ENCODE peak calls at places on chromosomes 13 and 19, in four cellular contexts. H is tibial nerve, W is transverse colon, I is prostate gland. Q is an unnamed sample.

GRCh38 chr13:74132768-74133656 is 1.2 kb downstream of the KLF12 start:
- DNase-seq in W (peak; percentile 26), I (no peak), H (no peak), Q (peak; percentile 24)

GRCh38 chr13:44815507-44816074 is 173.7 kb downstream of the NUFIP1 start:
- DNase-seq in H (peak; percentile 22), W (no peak), I (peak; percentile 30), Q (peak; percentile 54)

GRCh38 chr19:29515233-29515619 is 10.6 kb upstream of the VSTM2B start:
- DNase-seq in H (no peak), I (no peak), W (no peak), Q (no peak)

GRCh38 chr13:100382787-100383186 is 205.8 kb downstream of the GGACT start:
- DNase-seq in H (no peak), I (no peak), W (no peak), Q (no peak)

GRCh38 chr13:79628463-79628862 is 147.5 kb downstream of the NDFIP2 start:
- DNase-seq in H (no peak), W (no peak), I (no peak), Q (no peak)

GRCh38 chr19:42199440-42200115 is 17.9 kb downstream of the DEDD2 start:
- DNase-seq in W (peak; percentile 53), H (no peak), I (peak; percentile 43), Q (no peak)

GRCh38 chr19:32708457-32708856 is 11.1 kb upstream of the TDRD12 start:
- DNase-seq in I (no peak), W (no peak), H (no peak), Q (no peak)

GRCh38 chr19:49340069-49340864 is 5.1 kb downstream of the CD37 start:
- DNase-seq in H (peak; percentile 51), I (peak; percentile 68), W (peak; percentile 75), Q (peak; percentile 74)

GRCh38 chr19:29966594-29967249 is 24.7 kb downstream of the URI1 start:
- DNase-seq in I (no peak), H (no peak), W (no peak), Q (no peak)

GRCh38 chr19:51131780-51132680 is 7.3 kb downstream of the SIGLEC9 start:
- DNase-seq in I (no peak), W (peak; percentile 31), H (peak; percentile 25), Q (no peak)

GRCh38 chr13:80022146-80022545 is 318.8 kb downstream of the SPRY2 start:
- DNase-seq in W (no peak), I (no peak), H (no peak), Q (no peak)

GRCh38 chr13:53160211-53160610 is 131.6 kb downstream of the OLFM4 start:
- DNase-seq in I (no peak), W (no peak), H (no peak), Q (no peak)

GRCh38 chr13:110274687-110275086 is 32.3 kb downstream of the COL4A1 start:
- DNase-seq in I (no peak), H (no peak), W (no peak), Q (peak; percentile 19)

GRCh38 chr19:43634877-43635560 is 4.6 kb downstream of the CADM4 start:
- DNase-seq in I (no peak), W (no peak), H (no peak), Q (no peak)
- TF ChIP-seq POLR2A in I (no peak), W (no peak), H (peak; percentile 6), Q (no peak)

GRCh38 chr19:47730910-47731309 is 14.4 kb upstream of the NOP53 start:
- DNase-seq in H (no peak), I (no peak), W (no peak), Q (no peak)

GRCh38 chr19:47726467-47726866 is 13.2 kb downstream of the EHD2 start:
- DNase-seq in I (no peak), H (no peak), W (no peak), Q (no peak)

GRCh38 chr19:47730521-47730889 is 14.8 kb upstream of the NOP53 start:
- DNase-seq in W (no peak), H (no peak), I (no peak), Q (no peak)

GRCh38 chr19:47729468-47729798 is 15.9 kb upstream of the NOP53 start:
- DNase-seq in W (peak; percentile 45), I (peak; percentile 75), H (peak; percentile 64), Q (peak; percentile 79)

DNA sequence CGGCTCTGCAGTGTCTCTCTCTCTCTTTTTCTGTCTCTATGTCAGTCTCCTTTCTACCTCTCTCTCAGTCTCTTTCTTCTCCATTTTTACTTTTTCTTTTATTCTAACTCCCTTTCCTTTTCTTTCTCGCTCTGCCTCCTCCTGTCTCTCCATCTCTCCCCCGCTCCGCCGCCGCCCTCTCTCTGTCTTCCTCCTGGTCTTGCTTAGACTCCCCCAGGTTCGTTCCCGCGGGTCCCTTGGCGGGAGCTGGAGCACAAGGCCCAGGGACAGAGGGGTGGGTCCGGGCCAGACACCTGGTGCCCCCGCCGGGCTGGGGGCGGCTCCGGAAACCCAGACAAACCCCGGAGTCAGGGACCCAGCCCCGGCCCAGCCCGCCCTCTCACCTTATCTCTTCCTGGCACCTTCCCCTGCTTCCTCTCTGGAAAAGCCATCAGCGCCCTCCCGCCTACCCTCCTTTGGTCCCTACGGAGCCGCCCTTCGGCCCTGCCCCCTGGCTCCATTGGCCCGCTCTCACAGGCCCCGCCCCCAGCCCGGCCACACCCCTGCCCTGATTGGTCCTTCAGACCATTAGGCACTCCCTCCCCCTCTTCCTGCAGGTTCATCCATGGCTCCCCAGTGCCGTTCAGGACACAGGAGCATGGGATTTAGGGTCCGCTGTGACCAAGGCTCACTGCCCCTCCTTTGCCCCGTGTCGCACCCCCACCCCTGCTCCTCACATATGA is 15.4 kb upstream of the NOP53 start:
- DNase-seq in W (peak; percentile 39), I (peak; percentile 36), H (peak; percentile 56), Q (peak; percentile 68)
- H3K4me3 ChIP-seq in W (no peak overlapping the region), I (no peak overlapping the region), H (peak overlapping the region; percentile 41), Q (peak overlapping the region; percentile 8)

GRCh38 chr19:1652471-1653299 is at the start of gene TCF3:
- DNase-seq in I (peak; percentile 97), W (peak; percentile 99), H (peak; percentile 98), Q (peak; percentile 99)
- TF ChIP-seq POLR2A in I (peak; percentile 50), W (no peak), H (peak; percentile 45), Q (peak; percentile 60)

DNA sequence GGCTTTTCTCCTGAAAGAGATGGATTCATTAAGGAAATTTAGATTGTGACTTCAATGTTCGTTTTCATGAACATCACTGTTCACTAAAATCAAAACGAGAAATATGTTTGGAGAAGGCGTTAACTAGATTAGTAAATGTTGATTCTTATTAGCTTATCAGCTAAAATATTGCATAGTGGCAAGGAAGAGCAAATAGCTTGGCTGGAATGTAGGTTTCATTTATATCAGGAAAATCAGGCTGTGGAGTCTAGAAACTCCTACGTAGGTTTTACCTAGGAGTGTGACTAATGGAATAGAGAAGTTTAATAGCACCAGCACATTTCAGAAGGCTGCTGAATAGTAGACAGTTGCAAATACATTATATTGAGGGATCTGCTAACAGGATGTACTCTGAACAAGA is 344.9 kb downstream of the LIG4 start:
- DNase-seq in H (no peak), W (no peak), I (no peak), Q (no peak)
- H3K4me3 ChIP-seq in H (no peak overlapping the region), W (no peak overlapping the region), I (no peak overlapping the region), Q (no peak overlapping the region)

GRCh38 chr19:1275976-1276619 is 768 bp downstream of the FAM174C start:
- DNase-seq in H (no peak), W (no peak), I (peak; percentile 33), Q (no peak)
- TF ChIP-seq POLR2A in H (no peak), W (peak; percentile 54), I (peak; percentile 17), Q (no peak)

GRCh38 chr19:45953676-45954075 is 20.0 kb downstream of the NOVA2 start:
- DNase-seq in I (no peak), W (no peak), H (no peak), Q (no peak)
- H3K4me3 ChIP-seq in I (no peak overlapping the region), W (no peak overlapping the region), H (no peak overlapping the region), Q (no peak overlapping the region)